ENCODE peak calls at places on chromosome 7, in six cellular contexts. V is activated CD8-positive, alpha-beta memory T cell treated with anti-CD3 and anti-CD28 coated beads for 4 hours; A is astrocyte of the spinal cord; U is breast epithelium; Z is lower leg skin; W is nephron progenitor cell. B is an unnamed sample.

GRCh38 chr7:76428868-76429805 is 4.4 kb downstream of the ZP3 start:
- DNase-seq in Z (no peak), U (no peak), A (peak), V (no peak), W (no peak), B (no peak)

GRCh38 chr7:65449505-65449852 is 75.8 kb downstream of the ZNF92 start:
- DNase-seq in A (no peak), V (no peak), Z (no peak), U (no peak), W (peak), B (no peak)

GRCh38 chr7:531777-532176 is 12.1 kb upstream of the PDGFA start:
- DNase-seq in Z (no peak), V (peak), W (no peak), U (no peak), A (no peak), B (no peak)

GRCh38 chr7:20201380-20201779 is 15.8 kb downstream of the MACC1 start:
- DNase-seq in A (no peak), W (peak), U (no peak), Z (no peak), V (no peak), B (no peak)

GRCh38 chr7:19920200-19920599 is 146.8 kb upstream of the TMEM196 start:
- DNase-seq in Z (no peak), A (peak), V (no peak), U (no peak), W (no peak), B (no peak)

GRCh38 chr7:73342645-73343044 is 14.7 kb downstream of the FKBP6 start:
- DNase-seq in V (no peak), W (no peak), Z (no peak), U (no peak), A (peak), B (no peak)

GRCh38 chr7:140541513-140542192 is 62.3 kb upstream of the MKRN1 start:
- DNase-seq in Z (no peak), A (peak), V (no peak), W (peak), U (peak), B (peak)

GRCh38 chr7:95596183-95597135 is at the start of gene PDK4:
- DNase-seq in W (peak), U (peak), A (peak), V (no peak), Z (peak), B (peak)

GRCh38 chr7:2719007-2719406 is 31.0 kb downstream of the AMZ1 start:
- DNase-seq in A (no peak), V (peak), U (no peak), Z (no peak), W (peak), B (peak)

GRCh38 chr7:19011212-19011611 is 106.2 kb downstream of the TWIST1 start:
- DNase-seq in A (no peak), W (no peak), Z (no peak), U (no peak), V (no peak), B (no peak)

GRCh38 chr7:38975944-38976392 is 1.7 kb upstream of the POU6F2 start:
- DNase-seq in Z (no peak), V (no peak), U (no peak), A (no peak), W (peak), B (no peak)

GRCh38 chr7:51315393-51316261 is 982 bp downstream of the COBL start:
- DNase-seq in Z (no peak), V (no peak), W (peak), A (peak), U (peak), B (peak)

GRCh38 chr7:40354736-40355135 is 219.9 kb downstream of the SUGCT start:
- DNase-seq in W (no peak), U (no peak), V (no peak), A (no peak), Z (no peak), B (no peak)

GRCh38 chr7:15461576-15461975 is 100.2 kb downstream of the AGMO start:
- DNase-seq in V (no peak), W (no peak), Z (no peak), U (no peak), A (peak), B (no peak)

GRCh38 chr7:5824297-5824610 is 42.8 kb upstream of the RNF216 start:
- DNase-seq in U (no peak), V (peak), Z (no peak), A (no peak), W (no peak), B (no peak)

GRCh38 chr7:36955730-36956129 is 231.4 kb upstream of the AOAH start:
- DNase-seq in A (no peak), Z (no peak), W (no peak), U (no peak), V (no peak), B (no peak)

GRCh38 chr7:139114585-139114984 is 5.1 kb upstream of the ZC3HAV1 start:
- DNase-seq in A (no peak), V (no peak), Z (no peak), U (no peak), W (no peak), B (no peak)

GRCh38 chr7:107708956-107709355 is 35.0 kb upstream of the CBLL1 start:
- DNase-seq in U (no peak), A (no peak), V (no peak), Z (no peak), W (no peak), B (no peak)

GRCh38 chr7:130996841-130997231 is 262.8 kb upstream of the KLF14 start:
- DNase-seq in A (no peak), Z (no peak), V (no peak), U (peak), W (no peak), B (peak)

GRCh38 chr7:87140271-87140748 is 11.9 kb upstream of the DMTF1 start:
- DNase-seq in Z (no peak), U (no peak), W (no peak), A (no peak), V (no peak), B (peak)

GRCh38 chr7:23931633-23932032 is 221.6 kb downstream of the STK31 start:
- DNase-seq in Z (no peak), V (no peak), U (no peak), W (no peak), A (no peak), B (no peak)

GRCh38 chr7:78074713-78075112 is 276.1 kb downstream of the PHTF2 start:
- DNase-seq in W (no peak), U (no peak), A (no peak), Z (no peak), V (no peak), B (no peak)

GRCh38 chr7:16465469-16466086 is at the start of gene SOSTDC1:
- DNase-seq in A (peak), U (no peak), V (no peak), W (no peak), Z (no peak), B (peak)